ENCODE peak calls at places on chromosome 7, in seven cellular contexts. One of them, this sample, is unnamed. For H3K27me3 and H3K36me3, the result is how much of the 10 kb centered on the place peaks cover.

GRCh38 chr7:12685550-12685949 is 1.9 kb upstream of the ARL4A start:
- DNase-seq in GM06990: no peak
- DNase-seq in CD8-positive, alpha-beta memory T cell: peak
- DNase-seq in IMR-90: peak
- DNase-seq in breast epithelium: no peak
- DNase-seq in SJSA1: no peak
- DNase-seq in NT2/D1: no peak
- DNase-seq in this sample: no peak

GRCh38 chr7:854118-854775 is 22.0 kb downstream of the SUN1 start:
- DNase-seq in GM06990: no peak
- DNase-seq in CD8-positive, alpha-beta memory T cell: no peak
- DNase-seq in IMR-90: no peak
- DNase-seq in breast epithelium: no peak
- DNase-seq in SJSA1: no peak
- DNase-seq in NT2/D1: no peak
- DNase-seq in this sample: no peak

GRCh38 chr7:54778696-54779285 is 19.8 kb upstream of the SEC61G start:
- DNase-seq in GM06990: no peak
- DNase-seq in CD8-positive, alpha-beta memory T cell: no peak
- DNase-seq in IMR-90: peak
- DNase-seq in breast epithelium: no peak
- DNase-seq in SJSA1: no peak
- DNase-seq in NT2/D1: no peak
- DNase-seq in this sample: no peak

GRCh38 chr7:43554423-43554822 is 28.5 kb upstream of the STK17A start:
- DNase-seq in GM06990: no peak
- DNase-seq in CD8-positive, alpha-beta memory T cell: no peak
- DNase-seq in IMR-90: no peak
- DNase-seq in breast epithelium: no peak
- DNase-seq in SJSA1: no peak
- DNase-seq in NT2/D1: no peak
- DNase-seq in this sample: no peak

GRCh38 chr7:66409493-66409892 is 204.4 kb downstream of the TPST1 start:
- DNase-seq in GM06990: no peak
- DNase-seq in CD8-positive, alpha-beta memory T cell: no peak
- DNase-seq in IMR-90: no peak
- DNase-seq in breast epithelium: no peak
- DNase-seq in SJSA1: no peak
- DNase-seq in NT2/D1: no peak
- DNase-seq in this sample: no peak

GRCh38 chr7:12370249-12370648 is 33.4 kb downstream of the VWDE start:
- DNase-seq in GM06990: no peak
- DNase-seq in CD8-positive, alpha-beta memory T cell: no peak
- DNase-seq in IMR-90: no peak
- DNase-seq in breast epithelium: no peak
- DNase-seq in SJSA1: no peak
- DNase-seq in NT2/D1: no peak
- DNase-seq in this sample: no peak

GRCh38 chr7:43784030-43785001 is 25.8 kb downstream of the BLVRA start:
- DNase-seq in GM06990: peak
- DNase-seq in CD8-positive, alpha-beta memory T cell: no peak
- DNase-seq in IMR-90: peak
- DNase-seq in breast epithelium: no peak
- DNase-seq in SJSA1: no peak
- DNase-seq in NT2/D1: no peak
- DNase-seq in this sample: no peak

GRCh38 chr7:43584200-43584586 is 1.3 kb downstream of the STK17A start:
- DNase-seq in GM06990: no peak
- DNase-seq in CD8-positive, alpha-beta memory T cell: peak
- DNase-seq in IMR-90: peak
- DNase-seq in breast epithelium: no peak
- DNase-seq in SJSA1: peak
- DNase-seq in NT2/D1: no peak
- DNase-seq in this sample: no peak

GRCh38 chr7:76358053-76358477 is 726 bp downstream of the YWHAG start:
- DNase-seq in GM06990: peak
- DNase-seq in CD8-positive, alpha-beta memory T cell: peak
- DNase-seq in IMR-90: peak
- DNase-seq in breast epithelium: peak
- DNase-seq in SJSA1: no peak
- DNase-seq in NT2/D1: no peak
- DNase-seq in this sample: no peak

GRCh38 chr7:151081170-151082101 is 827 bp upstream of the FASTK start:
- DNase-seq in GM06990: no peak
- DNase-seq in CD8-positive, alpha-beta memory T cell: no peak
- DNase-seq in IMR-90: no peak
- DNase-seq in breast epithelium: no peak
- DNase-seq in SJSA1: no peak
- DNase-seq in NT2/D1: no peak
- DNase-seq in this sample: no peak

GRCh38 chr7:43307522-43307921 is 195.1 kb downstream of the HECW1 start:
- DNase-seq in GM06990: no peak
- DNase-seq in CD8-positive, alpha-beta memory T cell: no peak
- DNase-seq in IMR-90: no peak
- DNase-seq in breast epithelium: no peak
- DNase-seq in SJSA1: no peak
- DNase-seq in NT2/D1: no peak
- DNase-seq in this sample: no peak

GRCh38 chr7:82729172-82730030 is 285.8 kb upstream of the CACNA2D1 start:
- DNase-seq in GM06990: no peak
- DNase-seq in CD8-positive, alpha-beta memory T cell: no peak
- DNase-seq in IMR-90: peak
- DNase-seq in breast epithelium: no peak
- DNase-seq in SJSA1: peak
- DNase-seq in NT2/D1: peak
- DNase-seq in this sample: no peak

GRCh38 chr7:130384371-130384801 is 4.1 kb downstream of the CPA1 start:
- DNase-seq in GM06990: no peak
- DNase-seq in CD8-positive, alpha-beta memory T cell: no peak
- DNase-seq in IMR-90: no peak
- DNase-seq in breast epithelium: no peak
- DNase-seq in SJSA1: no peak
- DNase-seq in NT2/D1: no peak
- DNase-seq in this sample: no peak

GRCh38 chr7:106717254-106717996 is 56.5 kb upstream of the CCDC71L start:
- DNase-seq in GM06990: no peak
- DNase-seq in CD8-positive, alpha-beta memory T cell: no peak
- DNase-seq in IMR-90: peak
- DNase-seq in breast epithelium: no peak
- DNase-seq in SJSA1: peak
- DNase-seq in NT2/D1: no peak
- DNase-seq in this sample: no peak

GRCh38 chr7:120337308-120337907 is 64.4 kb downstream of the KCND2 start:
- DNase-seq in GM06990: no peak
- DNase-seq in CD8-positive, alpha-beta memory T cell: no peak
- DNase-seq in IMR-90: peak
- DNase-seq in breast epithelium: no peak
- DNase-seq in SJSA1: no peak
- DNase-seq in NT2/D1: peak
- DNase-seq in this sample: no peak

GRCh38 chr7:139118803-139119485 is 9.4 kb upstream of the ZC3HAV1 start:
- DNase-seq in GM06990: peak
- DNase-seq in CD8-positive, alpha-beta memory T cell: no peak
- DNase-seq in IMR-90: peak
- DNase-seq in breast epithelium: no peak
- DNase-seq in SJSA1: no peak
- DNase-seq in NT2/D1: no peak
- DNase-seq in this sample: no peak

GRCh38 chr7:36747251-36747968 is 23.1 kb upstream of the AOAH start:
- DNase-seq in GM06990: no peak
- DNase-seq in CD8-positive, alpha-beta memory T cell: no peak
- DNase-seq in IMR-90: peak
- DNase-seq in breast epithelium: no peak
- DNase-seq in SJSA1: no peak
- DNase-seq in NT2/D1: no peak
- DNase-seq in this sample: no peak

GRCh38 chr7:114312649-114313048 is 102.0 kb upstream of the FOXP2 start:
- DNase-seq in GM06990: no peak
- DNase-seq in CD8-positive, alpha-beta memory T cell: no peak
- DNase-seq in IMR-90: no peak
- DNase-seq in breast epithelium: no peak
- DNase-seq in SJSA1: no peak
- DNase-seq in NT2/D1: no peak
- DNase-seq in this sample: no peak

GRCh38 chr7:2622869-2623697 is 8.7 kb upstream of the TTYH3 start:
- DNase-seq in GM06990: no peak
- DNase-seq in CD8-positive, alpha-beta memory T cell: no peak
- DNase-seq in IMR-90: no peak
- DNase-seq in breast epithelium: no peak
- DNase-seq in SJSA1: no peak
- DNase-seq in NT2/D1: no peak
- DNase-seq in this sample: no peak

GRCh38 chr7:30252885-30253795 is 31.3 kb upstream of the ZNRF2 start:
- DNase-seq in GM06990: no peak
- DNase-seq in CD8-positive, alpha-beta memory T cell: no peak
- DNase-seq in IMR-90: no peak
- DNase-seq in breast epithelium: peak
- DNase-seq in SJSA1: peak
- DNase-seq in NT2/D1: no peak
- DNase-seq in this sample: no peak

GRCh38 chr7:14457567-14458453 is 444.7 kb downstream of the DGKB start:
- DNase-seq in GM06990: no peak
- DNase-seq in CD8-positive, alpha-beta memory T cell: peak
- DNase-seq in IMR-90: peak
- DNase-seq in breast epithelium: peak
- DNase-seq in SJSA1: peak
- DNase-seq in NT2/D1: peak
- DNase-seq in this sample: no peak

GRCh38 chr7:16742547-16742946 is 11.0 kb upstream of the TSPAN13 start:
- DNase-seq in GM06990: no peak
- DNase-seq in CD8-positive, alpha-beta memory T cell: no peak
- DNase-seq in IMR-90: no peak
- DNase-seq in breast epithelium: no peak
- DNase-seq in SJSA1: no peak
- DNase-seq in NT2/D1: no peak
- DNase-seq in this sample: no peak

GRCh38 chr7:158789842-158790241 is 39.5 kb downstream of the ESYT2 start:
- DNase-seq in GM06990: no peak
- DNase-seq in CD8-positive, alpha-beta memory T cell: no peak
- DNase-seq in IMR-90: no peak
- DNase-seq in breast epithelium: no peak
- DNase-seq in SJSA1: no peak
- DNase-seq in NT2/D1: no peak
- DNase-seq in this sample: no peak

GRCh38 chr7:127809285-127809702 is 157.3 kb downstream of the SND1 start:
- DNase-seq in GM06990: no peak
- DNase-seq in CD8-positive, alpha-beta memory T cell: no peak
- DNase-seq in IMR-90: peak
- DNase-seq in breast epithelium: no peak
- DNase-seq in SJSA1: no peak
- DNase-seq in NT2/D1: no peak
- DNase-seq in this sample: no peak

GRCh38 chr7:157003445-157004049 is 6.9 kb downstream of the MNX1 start:
- DNase-seq in GM06990: no peak
- DNase-seq in CD8-positive, alpha-beta memory T cell: no peak
- DNase-seq in IMR-90: no peak
- DNase-seq in breast epithelium: no peak
- DNase-seq in SJSA1: no peak
- DNase-seq in NT2/D1: no peak
- DNase-seq in this sample: no peak
- H3K27me3 ChIP-seq in GM06990: under half
- H3K27me3 ChIP-seq in CD8-positive, alpha-beta memory T cell: under half
- H3K27me3 ChIP-seq in IMR-90: half or more
- H3K27me3 ChIP-seq in breast epithelium: half or more
- H3K27me3 ChIP-seq in SJSA1: half or more
- H3K27me3 ChIP-seq in NT2/D1: half or more
- H3K27me3 ChIP-seq in this sample: under half

GRCh38 chr7:134078991-134079390 is 48.1 kb upstream of the LRGUK start:
- DNase-seq in GM06990: no peak
- DNase-seq in CD8-positive, alpha-beta memory T cell: no peak
- DNase-seq in IMR-90: no peak
- DNase-seq in breast epithelium: no peak
- DNase-seq in SJSA1: no peak
- DNase-seq in NT2/D1: no peak
- DNase-seq in this sample: no peak

GRCh38 chr7:134083766-134084487 is 43.2 kb upstream of the LRGUK start:
- DNase-seq in GM06990: no peak
- DNase-seq in CD8-positive, alpha-beta memory T cell: no peak
- DNase-seq in IMR-90: peak
- DNase-seq in breast epithelium: no peak
- DNase-seq in SJSA1: no peak
- DNase-seq in NT2/D1: no peak
- DNase-seq in this sample: no peak

GRCh38 chr7:134084488-134085144 is 42.5 kb upstream of the LRGUK start:
- DNase-seq in GM06990: peak
- DNase-seq in CD8-positive, alpha-beta memory T cell: no peak
- DNase-seq in IMR-90: no peak
- DNase-seq in breast epithelium: no peak
- DNase-seq in SJSA1: no peak
- DNase-seq in NT2/D1: no peak
- DNase-seq in this sample: no peak

GRCh38 chr7:134085315-134085714 is 41.8 kb upstream of the LRGUK start:
- DNase-seq in GM06990: no peak
- DNase-seq in CD8-positive, alpha-beta memory T cell: no peak
- DNase-seq in IMR-90: no peak
- DNase-seq in breast epithelium: no peak
- DNase-seq in SJSA1: no peak
- DNase-seq in NT2/D1: no peak
- DNase-seq in this sample: no peak

GRCh38 chr7:134081695-134082094 is 45.4 kb upstream of the LRGUK start:
- DNase-seq in GM06990: no peak
- DNase-seq in CD8-positive, alpha-beta memory T cell: no peak
- DNase-seq in IMR-90: no peak
- DNase-seq in breast epithelium: no peak
- DNase-seq in SJSA1: no peak
- DNase-seq in NT2/D1: no peak
- DNase-seq in this sample: no peak
- H3K4me3 ChIP-seq in GM06990: no peak
- H3K4me3 ChIP-seq in CD8-positive, alpha-beta memory T cell: no peak
- H3K4me3 ChIP-seq in IMR-90: no peak
- H3K4me3 ChIP-seq in breast epithelium: no peak
- H3K4me3 ChIP-seq in SJSA1: no peak
- H3K4me3 ChIP-seq in NT2/D1: no peak
- H3K4me3 ChIP-seq in this sample: no peak

DNA sequence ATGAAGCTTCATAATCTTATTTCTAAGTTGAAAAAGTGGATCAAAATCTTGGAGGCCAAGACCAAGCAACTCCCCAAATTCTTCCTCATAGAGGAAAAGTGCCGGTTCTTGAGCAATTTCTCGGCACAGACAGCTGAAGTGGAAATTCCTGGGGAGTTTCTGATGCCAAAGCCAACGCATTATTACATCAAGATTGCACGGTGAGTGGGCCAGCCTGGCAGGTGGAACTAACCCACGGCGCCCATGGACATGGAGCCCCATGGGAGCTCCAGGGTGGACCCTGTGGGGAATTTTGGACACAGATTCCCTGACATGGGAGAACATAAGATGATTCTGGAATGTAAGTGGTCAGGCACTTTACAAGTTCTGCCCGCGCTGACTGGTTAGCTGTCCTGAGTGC is 125.9 kb downstream of the TRRAP start:
- DNase-seq in GM06990: no peak
- DNase-seq in CD8-positive, alpha-beta memory T cell: no peak
- DNase-seq in IMR-90: no peak
- DNase-seq in breast epithelium: no peak
- DNase-seq in SJSA1: no peak
- DNase-seq in NT2/D1: no peak
- DNase-seq in this sample: no peak
- H3K36me3 ChIP-seq in GM06990: under half
- H3K36me3 ChIP-seq in CD8-positive, alpha-beta memory T cell: under half
- H3K36me3 ChIP-seq in IMR-90: half or more
- H3K36me3 ChIP-seq in breast epithelium: under half
- H3K36me3 ChIP-seq in SJSA1: half or more
- H3K36me3 ChIP-seq in NT2/D1: half or more
- H3K36me3 ChIP-seq in this sample: under half

GRCh38 chr7:154795437-154795836 is 207.5 kb downstream of the PAXIP1 start:
- DNase-seq in GM06990: no peak
- DNase-seq in CD8-positive, alpha-beta memory T cell: no peak
- DNase-seq in IMR-90: no peak
- DNase-seq in breast epithelium: no peak
- DNase-seq in SJSA1: no peak
- DNase-seq in NT2/D1: no peak
- DNase-seq in this sample: no peak
- H3K27me3 ChIP-seq in GM06990: under half
- H3K27me3 ChIP-seq in CD8-positive, alpha-beta memory T cell: under half
- H3K27me3 ChIP-seq in IMR-90: under half
- H3K27me3 ChIP-seq in breast epithelium: under half
- H3K27me3 ChIP-seq in SJSA1: under half
- H3K27me3 ChIP-seq in NT2/D1: under half
- H3K27me3 ChIP-seq in this sample: under half